ENCODE peak calls at places on chromosomes 7 and 10, in four cellular contexts. M, T, V and W are unnamed samples. For H3K9me3, the result is how much of the 10 kb centered on the place peaks cover.

GRCh38 chr10:89702121-89702480 is 711 bp downstream of the KIF20B start:
- DNase-seq in T (no peak), M (no peak), V (no peak), W (no peak)

GRCh38 chr7:38232475-38233366 is 40.7 kb downstream of the TARP start:
- DNase-seq in T (no peak), M (no peak), V (no peak), W (no peak)

GRCh38 chr10:110919971-110920881 is 822 bp downstream of the SHOC2 start:
- DNase-seq in V (peak), M (peak), T (peak), W (no peak)

GRCh38 chr7:5528815-5529442 is 105.3 kb upstream of the TNRC18 start:
- DNase-seq in T (no peak), M (no peak), V (no peak), W (no peak)

GRCh38 chr10:6511347-6511746 is 68.7 kb downstream of the PRKCQ start:
- DNase-seq in M (no peak), T (no peak), V (no peak), W (no peak)

GRCh38 chr10:124087672-124088634 is 5.4 kb downstream of the CHST15 start:
- DNase-seq in M (no peak), V (no peak), T (no peak), W (no peak)

GRCh38 chr7:133763241-133763640 is 363.9 kb upstream of the LRGUK start:
- DNase-seq in V (no peak), T (no peak), M (no peak), W (no peak)

GRCh38 chr7:94655884-94656657 is at the start of gene SGCE:
- DNase-seq in M (peak), T (peak), V (peak), W (no peak)

GRCh38 chr7:134558370-134558769 is 9.5 kb downstream of the AKR1B15 start:
- DNase-seq in M (no peak), V (no peak), T (no peak), W (no peak)

GRCh38 chr7:154255324-154255723 is 203.1 kb downstream of the DPP6 start:
- DNase-seq in V (no peak), M (no peak), T (no peak), W (no peak)

GRCh38 chr10:104591451-104591850 is 49.6 kb upstream of the SORCS3 start:
- DNase-seq in M (no peak), T (no peak), V (no peak), W (no peak)
- H3K9me3 ChIP-seq in M (under half), T (under half), V (under half), W (under half)

GRCh38 chr10:109247819-109248218 is 675.5 kb downstream of the XPNPEP1 start:
- DNase-seq in M (no peak), T (no peak), V (no peak), W (no peak)

GRCh38 chr10:109245821-109246220 is 677.5 kb downstream of the XPNPEP1 start:
- DNase-seq in V (no peak), M (no peak), T (no peak), W (no peak)

GRCh38 chr10:109253306-109253705 is 670.0 kb downstream of the XPNPEP1 start:
- DNase-seq in M (no peak), V (no peak), T (no peak), W (no peak)

GRCh38 chr10:109250144-109250543 is 673.2 kb downstream of the XPNPEP1 start:
- DNase-seq in T (no peak), V (no peak), M (no peak), W (no peak)
- H3K9me3 ChIP-seq in T (under half), V (under half), M (under half), W (under half)

GRCh38 chr7:108062250-108063014 is 59.5 kb upstream of the LAMB1 start:
- DNase-seq in T (no peak), M (no peak), V (no peak), W (no peak)
- H3K9me3 ChIP-seq in T (under half), M (under half), V (under half), W (under half)

DNA sequence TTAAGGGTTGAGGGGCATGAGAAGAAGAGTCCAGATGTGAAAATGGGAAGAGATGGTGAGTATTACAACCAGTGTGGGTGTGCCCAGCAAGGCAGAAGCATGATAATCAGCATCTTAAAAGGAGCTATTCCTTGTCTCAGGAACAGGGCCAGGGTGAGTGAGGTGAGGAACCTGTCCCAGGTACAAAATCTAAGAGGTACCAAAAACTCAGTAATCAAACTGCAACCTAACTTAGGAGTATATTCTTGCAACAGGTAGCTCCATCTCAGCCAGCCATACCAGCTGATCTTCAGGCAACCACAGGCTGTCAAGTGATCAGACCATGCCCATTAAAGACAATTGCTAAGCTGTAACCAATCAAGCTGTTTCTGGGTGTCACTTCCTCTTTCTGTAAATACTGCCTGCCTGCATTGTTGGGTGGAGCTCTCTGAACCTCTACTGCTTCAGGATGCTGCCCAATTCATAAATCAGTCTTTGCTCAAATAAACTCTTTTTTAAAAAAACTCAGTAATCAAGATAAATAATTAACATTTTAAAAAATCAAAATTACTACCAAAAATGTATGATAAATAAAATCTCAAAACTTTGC is 7.4 kb downstream of the KEL start:
- DNase-seq in V (no peak), M (no peak), T (no peak), W (no peak)
- H3K9me3 ChIP-seq in V (under half), M (under half), T (under half), W (under half)

DNA sequence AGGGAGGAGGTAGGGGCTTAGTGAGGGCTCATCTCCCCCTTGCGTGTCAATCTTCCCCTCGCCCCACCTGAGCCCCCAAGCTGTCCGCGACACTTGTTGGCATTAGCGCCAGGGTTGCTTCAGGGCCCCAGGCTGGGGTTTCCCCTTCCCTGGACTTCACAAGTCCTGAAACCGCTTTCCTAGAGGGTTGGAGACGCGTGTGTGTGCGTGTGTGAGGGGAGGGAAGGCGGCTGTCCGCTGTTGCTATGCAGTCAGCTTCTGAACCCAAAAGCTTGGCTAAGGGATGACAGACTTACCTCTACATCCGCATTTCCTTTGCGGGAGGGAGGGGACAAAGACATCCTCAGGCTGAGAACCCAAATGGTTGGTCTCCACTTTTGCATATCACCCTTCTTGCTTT is 803 bp downstream of the GOLGA7B start:
- DNase-seq in V (no peak), T (no peak), M (no peak), W (no peak)
- H3K9me3 ChIP-seq in V (under half), T (under half), M (under half), W (under half)

GRCh38 chr7:157782041-157782440 is 445.2 kb downstream of the DNAJB6 start:
- DNase-seq in T (no peak), M (no peak), V (no peak), W (no peak)
- H3K9me3 ChIP-seq in T (under half), M (under half), V (under half), W (under half)

DNA sequence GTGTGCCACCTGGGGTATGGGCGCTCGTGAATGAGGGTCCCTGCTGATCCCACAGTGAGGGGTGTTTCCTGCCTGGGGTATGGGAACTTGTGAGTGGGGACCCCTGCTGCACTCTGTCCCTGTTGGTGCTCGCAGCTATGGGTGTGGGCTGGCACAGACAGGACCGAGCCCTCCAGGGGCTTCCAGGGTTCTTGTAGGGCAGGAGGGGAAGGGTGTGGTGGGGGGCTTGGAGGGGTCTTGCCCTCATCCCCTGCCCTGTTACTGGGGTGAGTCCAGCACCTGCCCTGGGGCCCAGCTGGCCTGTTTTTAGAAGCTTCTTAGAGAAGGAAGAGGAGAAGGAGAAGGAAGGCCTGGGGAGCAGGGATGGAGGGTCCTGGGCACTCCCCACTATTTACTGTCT is 377.0 kb upstream of the NUPR2 start:
- DNase-seq in T (no peak), M (no peak), V (no peak), W (no peak)
- H3K9me3 ChIP-seq in T (half or more), M (under half), V (half or more), W (under half)

DNA sequence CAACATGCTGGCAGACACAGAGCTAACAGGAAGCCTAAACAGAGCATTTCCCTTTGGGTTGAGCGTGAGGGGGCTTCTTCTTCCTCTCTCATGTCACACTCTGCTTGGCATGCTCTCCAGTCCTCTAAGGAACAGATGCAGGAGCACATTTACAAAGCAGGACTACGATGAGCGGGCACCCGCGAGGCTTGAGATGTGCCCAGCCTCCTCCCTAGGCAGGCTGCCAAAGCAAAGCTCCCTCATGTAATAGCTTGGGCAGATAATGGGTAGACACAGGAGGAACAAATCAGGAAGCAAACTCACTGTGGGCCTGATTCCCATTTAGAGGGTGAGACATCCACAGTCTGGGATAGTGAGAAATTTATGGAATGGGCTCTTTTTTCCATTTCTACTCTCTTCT is 519.1 kb downstream of the NRG3 start:
- DNase-seq in T (no peak), V (no peak), M (peak), W (no peak)
- H3K9me3 ChIP-seq in T (under half), V (under half), M (under half), W (under half)

GRCh38 chr7:158002486-158003080 is 585.0 kb downstream of the PTPRN2 start:
- DNase-seq in T (no peak), M (peak), V (no peak), W (no peak)

GRCh38 chr7:158001621-158002320 is 585.9 kb downstream of the PTPRN2 start:
- DNase-seq in M (peak), T (no peak), V (no peak), W (no peak)

GRCh38 chr7:158005531-158005930 is 582.1 kb downstream of the PTPRN2 start:
- DNase-seq in T (no peak), M (peak), V (no peak), W (no peak)

GRCh38 chr7:158003441-158004122 is 584.0 kb downstream of the PTPRN2 start:
- DNase-seq in T (no peak), M (peak), V (no peak), W (no peak)

GRCh38 chr7:158004123-158004490 is 583.5 kb downstream of the PTPRN2 start:
- DNase-seq in T (no peak), V (no peak), M (no peak), W (no peak)
- H3K9me3 ChIP-seq in T (under half), V (under half), M (under half), W (under half)